ENCODE peak calls at places on chromosomes 7 and 10, in four cellular contexts. One of them, this sample, is unnamed.

GRCh38 chr10:127887497-127888415 is 5.0 kb downstream of the CLRN3 start:
- DNase-seq in H1: peak
- DNase-seq in K562: no peak
- DNase-seq in HepG2: no peak
- DNase-seq in this sample: no peak

GRCh38 chr10:30284860-30285594 is 64.1 kb downstream of the MTPAP start:
- DNase-seq in H1: no peak
- DNase-seq in K562: no peak
- DNase-seq in HepG2: no peak
- DNase-seq in this sample: no peak

GRCh38 chr10:24603333-24603732 is 120.4 kb downstream of the ARHGAP21 start:
- DNase-seq in HepG2: no peak
- DNase-seq in K562: no peak
- DNase-seq in H1: no peak
- DNase-seq in this sample: no peak

GRCh38 chr7:80478683-80479082 is 33.2 kb downstream of the GNAT3 start:
- DNase-seq in HepG2: no peak
- DNase-seq in H1: no peak
- DNase-seq in K562: no peak
- DNase-seq in this sample: no peak

GRCh38 chr7:120942861-120943260 is 7.7 kb upstream of the ING3 start:
- DNase-seq in H1: no peak
- DNase-seq in K562: no peak
- DNase-seq in HepG2: no peak
- DNase-seq in this sample: no peak

GRCh38 chr10:80414126-80414898 is 6.0 kb downstream of the PRXL2A start:
- DNase-seq in H1: no peak
- DNase-seq in HepG2: peak
- DNase-seq in K562: peak
- DNase-seq in this sample: no peak

GRCh38 chr10:43284341-43284910 is 17.6 kb upstream of the RASGEF1A start:
- DNase-seq in HepG2: no peak
- DNase-seq in H1: no peak
- DNase-seq in K562: no peak
- DNase-seq in this sample: no peak

GRCh38 chr7:56083150-56083785 is 9.5 kb downstream of the PHKG1 start:
- DNase-seq in K562: no peak
- DNase-seq in HepG2: no peak
- DNase-seq in H1: no peak
- DNase-seq in this sample: no peak

GRCh38 chr7:46156835-46157234 is 235.8 kb upstream of the IGFBP3 start:
- DNase-seq in H1: no peak
- DNase-seq in HepG2: no peak
- DNase-seq in K562: no peak
- DNase-seq in this sample: no peak

GRCh38 chr7:115004121-115004520 is 82.2 kb downstream of the MDFIC start:
- DNase-seq in HepG2: no peak
- DNase-seq in H1: no peak
- DNase-seq in K562: no peak
- DNase-seq in this sample: no peak

GRCh38 chr7:141133646-141134045 is 59.8 kb downstream of the TMEM178B start:
- DNase-seq in HepG2: no peak
- DNase-seq in H1: no peak
- DNase-seq in K562: no peak
- DNase-seq in this sample: no peak

GRCh38 chr7:151379193-151379520 is 30.7 kb downstream of the WDR86 start:
- DNase-seq in K562: no peak
- DNase-seq in HepG2: no peak
- DNase-seq in H1: no peak
- DNase-seq in this sample: no peak

GRCh38 chr10:21031232-21031790 is 134.2 kb upstream of the NEBL start:
- DNase-seq in K562: no peak
- DNase-seq in H1: no peak
- DNase-seq in HepG2: no peak
- DNase-seq in this sample: no peak

GRCh38 chr10:121069061-121069850 is 218.1 kb downstream of the WDR11 start:
- DNase-seq in HepG2: no peak
- DNase-seq in H1: no peak
- DNase-seq in K562: no peak
- DNase-seq in this sample: peak

GRCh38 chr7:38398725-38399321 is 125.4 kb upstream of the TARP start:
- DNase-seq in HepG2: peak
- DNase-seq in K562: peak
- DNase-seq in H1: peak
- DNase-seq in this sample: peak

GRCh38 chr10:124341768-124342135 is 77.0 kb downstream of the OAT start:
- DNase-seq in K562: no peak
- DNase-seq in HepG2: no peak
- DNase-seq in H1: no peak
- DNase-seq in this sample: no peak
- TF ChIP-seq CEBPB in K562: no peak
- TF ChIP-seq CEBPB in HepG2: no peak
- TF ChIP-seq CEBPB in H1: no peak
- TF ChIP-seq CEBPB in this sample: no peak

DNA sequence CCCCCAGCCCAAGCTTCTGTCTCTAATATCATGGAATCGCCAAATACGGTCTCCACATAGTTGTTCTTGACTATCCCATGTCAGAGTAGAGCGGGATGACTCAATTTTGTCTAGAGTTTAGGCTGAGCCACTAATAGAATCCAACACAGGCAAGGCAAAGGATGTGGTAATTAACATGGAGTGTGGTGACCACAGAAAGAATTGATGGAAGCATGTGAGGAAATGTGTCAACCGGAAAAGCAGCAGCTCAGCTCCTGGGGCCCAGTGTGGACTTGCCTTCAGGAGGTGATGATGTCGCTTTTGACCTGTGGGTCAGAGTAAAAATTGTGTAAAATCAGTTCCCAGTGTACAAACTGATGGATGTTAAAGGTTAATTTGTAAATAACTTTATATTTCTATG is 139.3 kb upstream of the KLF6 start:
- DNase-seq in H1: no peak
- DNase-seq in K562: no peak
- DNase-seq in HepG2: no peak
- DNase-seq in this sample: no peak
- TF ChIP-seq FOSL1 in H1: no peak
- TF ChIP-seq FOSL1 in K562: peak
- TF ChIP-seq FOSL1 in HepG2: no peak
- TF ChIP-seq FOSL1 in this sample: no peak

GRCh38 chr7:29282819-29283414 is 88.3 kb downstream of the CHN2 start:
- DNase-seq in H1: no peak
- DNase-seq in K562: no peak
- DNase-seq in HepG2: no peak
- DNase-seq in this sample: no peak

GRCh38 chr7:29287366-29287765 is 92.8 kb downstream of the CHN2 start:
- DNase-seq in H1: no peak
- DNase-seq in K562: no peak
- DNase-seq in HepG2: no peak
- DNase-seq in this sample: peak

GRCh38 chr7:29285451-29285807 is 90.9 kb downstream of the CHN2 start:
- DNase-seq in K562: no peak
- DNase-seq in HepG2: peak
- DNase-seq in H1: peak
- DNase-seq in this sample: peak

GRCh38 chr7:29285861-29286260 is 91.3 kb downstream of the CHN2 start:
- DNase-seq in K562: no peak
- DNase-seq in HepG2: no peak
- DNase-seq in H1: no peak
- DNase-seq in this sample: no peak

GRCh38 chr7:29284586-29285450 is 90.2 kb downstream of the CHN2 start:
- DNase-seq in K562: no peak
- DNase-seq in H1: peak
- DNase-seq in HepG2: no peak
- DNase-seq in this sample: no peak
- TF ChIP-seq CEBPB in K562: no peak
- TF ChIP-seq CEBPB in H1: no peak
- TF ChIP-seq CEBPB in HepG2: no peak
- TF ChIP-seq CEBPB in this sample: no peak

DNA sequence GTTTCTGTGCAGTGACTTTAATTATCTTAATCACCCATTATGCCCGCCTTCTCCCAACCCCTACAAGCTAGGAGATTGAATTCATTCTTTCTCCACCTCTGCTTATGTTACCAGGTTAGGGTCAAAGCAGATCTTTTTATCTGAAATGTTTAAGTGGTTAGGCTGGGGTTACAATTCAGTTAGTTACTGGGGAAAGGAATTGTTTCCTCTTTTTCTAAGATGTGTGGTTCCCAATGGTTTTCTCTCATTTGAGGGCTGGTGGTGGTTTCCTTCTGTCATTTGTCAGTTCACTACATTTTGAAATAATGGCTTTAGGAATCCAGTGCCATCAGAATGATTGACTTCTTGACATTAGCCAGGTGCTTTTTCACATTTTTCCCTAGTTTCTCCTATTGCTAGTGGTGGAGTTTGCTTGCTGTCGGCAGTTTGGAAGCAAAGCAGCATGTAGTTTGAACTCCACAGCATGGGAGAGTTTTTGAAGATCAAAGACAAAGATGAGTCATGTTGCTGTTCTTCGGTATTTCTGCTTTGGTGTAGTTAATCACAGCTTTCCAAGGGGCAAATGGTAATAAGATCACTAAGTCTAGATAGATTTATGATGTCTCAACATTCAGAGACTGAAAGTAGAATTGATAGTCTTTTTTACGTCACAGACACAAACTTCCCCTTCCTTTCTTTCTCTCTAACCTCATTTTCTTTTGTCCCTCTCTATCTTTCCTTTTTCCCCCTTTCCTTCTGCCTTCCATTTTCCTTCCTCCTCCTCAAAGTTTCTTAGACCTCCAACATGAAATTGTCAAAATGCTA is 168.2 kb downstream of the SND1 start:
- DNase-seq in HepG2: peak
- DNase-seq in H1: no peak
- DNase-seq in K562: peak
- DNase-seq in this sample: peak
- TF ChIP-seq FOSL1 in HepG2: peak
- TF ChIP-seq FOSL1 in H1: no peak
- TF ChIP-seq FOSL1 in K562: peak
- TF ChIP-seq FOSL1 in this sample: peak

GRCh38 chr10:119129721-119130120 is 25.8 kb downstream of the DENND10 start:
- DNase-seq in HepG2: no peak
- DNase-seq in H1: no peak
- DNase-seq in K562: no peak
- DNase-seq in this sample: no peak
- TF ChIP-seq CEBPB in HepG2: no peak
- TF ChIP-seq CEBPB in H1: no peak
- TF ChIP-seq CEBPB in K562: no peak
- TF ChIP-seq CEBPB in this sample: no peak

GRCh38 chr7:100544386-100544785 is 5.4 kb downstream of the AGFG2 start:
- DNase-seq in HepG2: peak
- DNase-seq in K562: no peak
- DNase-seq in H1: no peak
- DNase-seq in this sample: no peak
- TF ChIP-seq FOSL1 in HepG2: no peak
- TF ChIP-seq FOSL1 in K562: no peak
- TF ChIP-seq FOSL1 in H1: no peak
- TF ChIP-seq FOSL1 in this sample: no peak

DNA sequence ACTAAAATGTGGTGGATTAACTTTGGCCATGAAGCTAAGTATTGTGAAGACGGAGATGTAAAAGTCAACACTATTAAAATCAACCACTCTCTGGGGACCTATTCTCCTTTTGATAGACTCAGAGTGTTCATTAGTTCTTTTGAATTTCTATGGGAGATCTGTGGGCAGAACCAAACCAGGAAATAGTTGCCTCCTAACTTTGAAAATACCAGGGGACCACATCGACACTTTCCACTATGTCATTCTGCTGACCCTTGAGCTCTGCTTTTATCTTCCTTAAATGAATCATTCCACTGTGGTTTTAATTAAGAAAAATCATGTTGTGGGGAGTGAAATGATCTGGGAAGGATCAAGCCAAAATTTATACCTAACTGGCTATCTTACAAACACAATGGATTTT is 960.5 kb downstream of the GATA3 start:
- DNase-seq in H1: no peak
- DNase-seq in K562: no peak
- DNase-seq in HepG2: no peak
- DNase-seq in this sample: no peak
- TF ChIP-seq CEBPB in H1: no peak
- TF ChIP-seq CEBPB in K562: no peak
- TF ChIP-seq CEBPB in HepG2: no peak
- TF ChIP-seq CEBPB in this sample: no peak

GRCh38 chr7:135673360-135673706 is 11.0 kb downstream of the STMP1 start:
- DNase-seq in HepG2: no peak
- DNase-seq in K562: no peak
- DNase-seq in H1: no peak
- DNase-seq in this sample: no peak
- TF ChIP-seq FOSL1 in HepG2: no peak
- TF ChIP-seq FOSL1 in K562: no peak
- TF ChIP-seq FOSL1 in H1: no peak
- TF ChIP-seq FOSL1 in this sample: no peak

This sample was measured in HCT116.